ENCODE peak calls at places on chromosomes 5 and 9, in eight cellular contexts. One of them, this sample, is unnamed.

GRCh38 chr5:124436294-124436693 is 310.1 kb downstream of the ZNF608 start:
- DNase-seq in AG08396: peak; percentile 13
- DNase-seq in mesothelial cell of epicardium: no peak
- DNase-seq in left ventricle myocardium inferior: no peak
- DNase-seq in HTR-8/SVneo: no peak
- DNase-seq in hepatocyte: no peak
- DNase-seq in WTC11: no peak
- DNase-seq in glomerular endothelial cell: no peak
- DNase-seq in this sample: no peak

GRCh38 chr5:57839447-57839846 is 356.8 kb upstream of the ACTBL2 start:
- DNase-seq in AG08396: no peak
- DNase-seq in mesothelial cell of epicardium: no peak
- DNase-seq in left ventricle myocardium inferior: no peak
- DNase-seq in HTR-8/SVneo: no peak
- DNase-seq in hepatocyte: no peak
- DNase-seq in WTC11: no peak
- DNase-seq in glomerular endothelial cell: no peak
- DNase-seq in this sample: no peak

GRCh38 chr9:75623462-75623861 is 267.0 kb upstream of the PCSK5 start:
- DNase-seq in AG08396: no peak
- DNase-seq in mesothelial cell of epicardium: no peak
- DNase-seq in left ventricle myocardium inferior: no peak
- DNase-seq in HTR-8/SVneo: no peak
- DNase-seq in hepatocyte: no peak
- DNase-seq in WTC11: no peak
- DNase-seq in glomerular endothelial cell: no peak
- DNase-seq in this sample: no peak

GRCh38 chr5:52725065-52725746 is 62.5 kb upstream of the ITGA1 start:
- DNase-seq in AG08396: no peak
- DNase-seq in mesothelial cell of epicardium: no peak
- DNase-seq in left ventricle myocardium inferior: no peak
- DNase-seq in HTR-8/SVneo: no peak
- DNase-seq in hepatocyte: peak; percentile 72
- DNase-seq in WTC11: no peak
- DNase-seq in glomerular endothelial cell: peak; percentile 67
- DNase-seq in this sample: peak; percentile 70

GRCh38 chr5:154593091-154593490 is 115.1 kb upstream of the HAND1 start:
- DNase-seq in AG08396: no peak
- DNase-seq in mesothelial cell of epicardium: no peak
- DNase-seq in left ventricle myocardium inferior: no peak
- DNase-seq in HTR-8/SVneo: no peak
- DNase-seq in hepatocyte: no peak
- DNase-seq in WTC11: no peak
- DNase-seq in glomerular endothelial cell: no peak
- DNase-seq in this sample: no peak

GRCh38 chr9:92188969-92189781 is 74.0 kb upstream of the SPTLC1 start:
- DNase-seq in AG08396: peak; percentile 31
- DNase-seq in mesothelial cell of epicardium: no peak
- DNase-seq in left ventricle myocardium inferior: no peak
- DNase-seq in HTR-8/SVneo: no peak
- DNase-seq in hepatocyte: no peak
- DNase-seq in WTC11: no peak
- DNase-seq in glomerular endothelial cell: no peak
- DNase-seq in this sample: no peak

GRCh38 chr5:10351199-10351881 is 2.2 kb upstream of the MARCHF6 start:
- DNase-seq in AG08396: peak; percentile 73
- DNase-seq in mesothelial cell of epicardium: no peak
- DNase-seq in left ventricle myocardium inferior: no peak
- DNase-seq in HTR-8/SVneo: no peak
- DNase-seq in hepatocyte: no peak
- DNase-seq in WTC11: no peak
- DNase-seq in glomerular endothelial cell: no peak
- DNase-seq in this sample: peak; percentile 55

GRCh38 chr5:14685757-14686156 is 21.2 kb downstream of the OTULIN start:
- DNase-seq in AG08396: peak; percentile 56
- DNase-seq in mesothelial cell of epicardium: no peak
- DNase-seq in left ventricle myocardium inferior: no peak
- DNase-seq in HTR-8/SVneo: peak; percentile 79
- DNase-seq in hepatocyte: peak; percentile 62
- DNase-seq in WTC11: peak; percentile 33
- DNase-seq in glomerular endothelial cell: no peak
- DNase-seq in this sample: peak; percentile 67

GRCh38 chr9:130382636-130383349 is 62.0 kb upstream of the ASS1 start:
- DNase-seq in AG08396: no peak
- DNase-seq in mesothelial cell of epicardium: no peak
- DNase-seq in left ventricle myocardium inferior: no peak
- DNase-seq in HTR-8/SVneo: no peak
- DNase-seq in hepatocyte: no peak
- DNase-seq in WTC11: no peak
- DNase-seq in glomerular endothelial cell: no peak
- DNase-seq in this sample: no peak

GRCh38 chr5:122144236-122144635 is 14.9 kb downstream of the ZNF474 start:
- DNase-seq in AG08396: no peak
- DNase-seq in mesothelial cell of epicardium: no peak
- DNase-seq in left ventricle myocardium inferior: no peak
- DNase-seq in HTR-8/SVneo: no peak
- DNase-seq in hepatocyte: no peak
- DNase-seq in WTC11: no peak
- DNase-seq in glomerular endothelial cell: no peak
- DNase-seq in this sample: no peak

GRCh38 chr5:124287813-124288212 is 458.6 kb downstream of the ZNF608 start:
- DNase-seq in AG08396: no peak
- DNase-seq in mesothelial cell of epicardium: no peak
- DNase-seq in left ventricle myocardium inferior: no peak
- DNase-seq in HTR-8/SVneo: no peak
- DNase-seq in hepatocyte: no peak
- DNase-seq in WTC11: no peak
- DNase-seq in glomerular endothelial cell: no peak
- DNase-seq in this sample: no peak

GRCh38 chr5:120091376-120091948 is 372.6 kb upstream of the PRR16 start:
- DNase-seq in AG08396: no peak
- DNase-seq in mesothelial cell of epicardium: no peak
- DNase-seq in left ventricle myocardium inferior: no peak
- DNase-seq in HTR-8/SVneo: no peak
- DNase-seq in hepatocyte: no peak
- DNase-seq in WTC11: no peak
- DNase-seq in glomerular endothelial cell: no peak
- DNase-seq in this sample: no peak

This sample was measured in RWPE1.